ENCODE peak calls at places on chromosomes 1 and 21, in five cellular contexts. One of them, this sample, is unnamed.

GRCh38 chr1:63698001-63698838 is 75.6 kb upstream of the ROR1 start:
- DNase-seq in endodermal cell: no peak
- DNase-seq in GM23248: peak; percentile 64
- DNase-seq in tibial artery: peak; percentile 64
- DNase-seq in BJ: no peak
- DNase-seq in this sample: no peak

GRCh38 chr1:225652726-225653462 is at the start of gene ENAH:
- DNase-seq in GM23248: peak; percentile 93
- DNase-seq in tibial artery: peak; percentile 75
- DNase-seq in BJ: no peak
- DNase-seq in endodermal cell: peak; percentile 91
- DNase-seq in this sample: peak; percentile 79

GRCh38 chr1:179129702-179130473 is 48.0 kb downstream of the TOR3A start:
- DNase-seq in tibial artery: no peak
- DNase-seq in BJ: no peak
- DNase-seq in endodermal cell: no peak
- DNase-seq in GM23248: peak; percentile 66
- DNase-seq in this sample: no peak

GRCh38 chr21:34813266-34813886 is 144.6 kb downstream of the CLIC6 start:
- DNase-seq in BJ: no peak
- DNase-seq in GM23248: peak; percentile 78
- DNase-seq in tibial artery: no peak
- DNase-seq in endodermal cell: no peak
- DNase-seq in this sample: no peak

GRCh38 chr1:17347769-17348592 is 24.0 kb upstream of the PADI6 start:
- DNase-seq in endodermal cell: no peak
- DNase-seq in GM23248: peak; percentile 65
- DNase-seq in BJ: no peak
- DNase-seq in tibial artery: no peak
- DNase-seq in this sample: no peak

GRCh38 chr1:82464362-82464931 is 663.7 kb downstream of the ADGRL2 start:
- DNase-seq in tibial artery: no peak
- DNase-seq in GM23248: no peak
- DNase-seq in endodermal cell: no peak
- DNase-seq in BJ: no peak
- DNase-seq in this sample: peak; percentile 97

GRCh38 chr1:205505076-205505729 is 734 bp downstream of the CDK18 start:
- DNase-seq in endodermal cell: peak; percentile 82
- DNase-seq in BJ: no peak
- DNase-seq in GM23248: no peak
- DNase-seq in tibial artery: no peak
- DNase-seq in this sample: peak; percentile 38

GRCh38 chr1:228150021-228150457 is 309 bp downstream of the GJC2 start:
- DNase-seq in endodermal cell: no peak
- DNase-seq in tibial artery: no peak
- DNase-seq in BJ: no peak
- DNase-seq in GM23248: no peak
- DNase-seq in this sample: no peak

GRCh38 chr1:73789965-73790364 is 408.0 kb downstream of the LRRIQ3 start:
- DNase-seq in GM23248: no peak
- DNase-seq in tibial artery: no peak
- DNase-seq in endodermal cell: no peak
- DNase-seq in BJ: no peak
- DNase-seq in this sample: no peak

GRCh38 chr1:27994060-27994459 is 34.3 kb downstream of the XKR8 start:
- DNase-seq in endodermal cell: no peak
- DNase-seq in BJ: no peak
- DNase-seq in tibial artery: no peak
- DNase-seq in GM23248: no peak
- DNase-seq in this sample: no peak

GRCh38 chr1:86352096-86352495 is 44.0 kb downstream of the ODF2L start:
- DNase-seq in tibial artery: no peak
- DNase-seq in GM23248: peak; percentile 58
- DNase-seq in endodermal cell: no peak
- DNase-seq in BJ: no peak
- DNase-seq in this sample: no peak

GRCh38 chr1:202046748-202047708 is 36.6 kb downstream of the ELF3 start:
- DNase-seq in GM23248: peak; percentile 54
- DNase-seq in endodermal cell: no peak
- DNase-seq in BJ: no peak
- DNase-seq in tibial artery: no peak
- DNase-seq in this sample: no peak

GRCh38 chr21:29206445-29206844 is 76.0 kb downstream of the MAP3K7CL start:
- DNase-seq in BJ: no peak
- DNase-seq in tibial artery: no peak
- DNase-seq in GM23248: no peak
- DNase-seq in endodermal cell: no peak
- DNase-seq in this sample: no peak

GRCh38 chr21:29208666-29209059 is 78.2 kb downstream of the MAP3K7CL start:
- DNase-seq in tibial artery: no peak
- DNase-seq in endodermal cell: no peak
- DNase-seq in BJ: peak; percentile 89
- DNase-seq in GM23248: peak; percentile 91
- DNase-seq in this sample: no peak

GRCh38 chr21:29205988-29206387 is 75.5 kb downstream of the MAP3K7CL start:
- DNase-seq in endodermal cell: no peak
- DNase-seq in tibial artery: no peak
- DNase-seq in BJ: no peak
- DNase-seq in GM23248: no peak
- DNase-seq in this sample: no peak

GRCh38 chr21:29209696-29210095 is 79.3 kb downstream of the MAP3K7CL start:
- DNase-seq in GM23248: peak; percentile 66
- DNase-seq in endodermal cell: no peak
- DNase-seq in BJ: no peak
- DNase-seq in tibial artery: no peak
- DNase-seq in this sample: no peak

GRCh38 chr21:29208044-29208665 is 77.7 kb downstream of the MAP3K7CL start:
- DNase-seq in BJ: no peak
- DNase-seq in GM23248: no peak
- DNase-seq in endodermal cell: no peak
- DNase-seq in tibial artery: no peak
- DNase-seq in this sample: no peak
- H3K4me3 ChIP-seq in BJ: no peak overlapping the region
- H3K4me3 ChIP-seq in GM23248: peak overlapping the region; percentile 49
- H3K4me3 ChIP-seq in endodermal cell: no peak overlapping the region
- H3K4me3 ChIP-seq in tibial artery: no peak overlapping the region
- H3K4me3 ChIP-seq in this sample: no peak overlapping the region

DNA sequence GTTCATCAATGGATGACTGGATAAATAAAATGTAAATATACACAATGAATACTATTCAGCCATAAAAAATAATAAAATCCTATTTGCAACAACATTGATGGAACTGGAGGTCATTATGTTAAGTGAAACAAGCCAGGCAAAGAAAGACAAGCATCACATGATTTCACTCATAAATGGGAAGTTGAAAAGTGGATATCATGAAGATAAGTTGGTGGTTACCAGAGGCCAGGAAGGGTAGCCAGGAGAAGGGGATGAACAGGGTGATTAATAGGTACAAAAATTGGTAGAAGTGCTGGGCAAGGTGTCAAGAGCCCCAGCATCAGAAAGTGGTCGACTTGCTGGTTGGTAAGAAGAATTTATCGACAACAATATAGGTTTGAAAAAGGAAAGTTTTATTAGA is 1.3 kb upstream of the PARK7 start:
- DNase-seq in tibial artery: no peak
- DNase-seq in GM23248: no peak
- DNase-seq in endodermal cell: no peak
- DNase-seq in BJ: no peak
- DNase-seq in this sample: no peak
- H3K4me3 ChIP-seq in tibial artery: peak overlapping the region; percentile 78
- H3K4me3 ChIP-seq in GM23248: peak overlapping the region; percentile 97
- H3K4me3 ChIP-seq in endodermal cell: peak overlapping the region; percentile 100
- H3K4me3 ChIP-seq in BJ: no peak overlapping the region
- H3K4me3 ChIP-seq in this sample: no peak overlapping the region

DNA sequence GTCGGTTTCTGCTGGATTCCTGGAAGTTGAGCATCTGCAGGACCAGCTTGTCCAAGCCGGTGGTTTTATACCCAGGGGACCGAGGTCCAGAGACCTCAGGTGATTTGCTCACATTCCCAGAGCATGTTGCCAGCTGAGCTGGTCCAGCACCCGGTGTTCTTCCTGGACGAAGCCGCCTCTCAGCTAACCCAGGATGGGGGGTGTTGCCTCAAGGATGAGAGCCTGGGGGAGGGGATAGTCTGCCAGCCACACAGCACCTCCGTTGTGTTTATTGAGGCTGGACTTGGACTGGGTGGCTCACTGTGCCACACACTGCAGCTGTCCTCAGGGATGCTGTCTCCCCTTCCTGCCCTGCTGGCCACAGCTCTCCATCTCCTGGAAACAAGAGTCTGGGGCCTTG is 1.5 kb downstream of the TMEM201 start:
- DNase-seq in GM23248: no peak
- DNase-seq in tibial artery: no peak
- DNase-seq in endodermal cell: no peak
- DNase-seq in BJ: no peak
- DNase-seq in this sample: no peak
- H3K4me3 ChIP-seq in GM23248: peak overlapping the region; percentile 76
- H3K4me3 ChIP-seq in tibial artery: no peak overlapping the region
- H3K4me3 ChIP-seq in endodermal cell: peak overlapping the region; percentile 85
- H3K4me3 ChIP-seq in BJ: no peak overlapping the region
- H3K4me3 ChIP-seq in this sample: peak overlapping the region; percentile 65

GRCh38 chr1:170663441-170664282 is at the start of gene PRRX1:
- DNase-seq in tibial artery: no peak
- DNase-seq in GM23248: peak; percentile 72
- DNase-seq in endodermal cell: no peak
- DNase-seq in BJ: no peak
- DNase-seq in this sample: no peak
- H3K4me3 ChIP-seq in tibial artery: peak within 1 kb of the TSS; percentile 79
- H3K4me3 ChIP-seq in GM23248: peak within 1 kb of the TSS; percentile 96
- H3K4me3 ChIP-seq in endodermal cell: peak within 1 kb of the TSS; percentile 78
- H3K4me3 ChIP-seq in BJ: peak within 1 kb of the TSS; percentile 95
- H3K4me3 ChIP-seq in this sample: no peak within 1 kb of the TSS

DNA sequence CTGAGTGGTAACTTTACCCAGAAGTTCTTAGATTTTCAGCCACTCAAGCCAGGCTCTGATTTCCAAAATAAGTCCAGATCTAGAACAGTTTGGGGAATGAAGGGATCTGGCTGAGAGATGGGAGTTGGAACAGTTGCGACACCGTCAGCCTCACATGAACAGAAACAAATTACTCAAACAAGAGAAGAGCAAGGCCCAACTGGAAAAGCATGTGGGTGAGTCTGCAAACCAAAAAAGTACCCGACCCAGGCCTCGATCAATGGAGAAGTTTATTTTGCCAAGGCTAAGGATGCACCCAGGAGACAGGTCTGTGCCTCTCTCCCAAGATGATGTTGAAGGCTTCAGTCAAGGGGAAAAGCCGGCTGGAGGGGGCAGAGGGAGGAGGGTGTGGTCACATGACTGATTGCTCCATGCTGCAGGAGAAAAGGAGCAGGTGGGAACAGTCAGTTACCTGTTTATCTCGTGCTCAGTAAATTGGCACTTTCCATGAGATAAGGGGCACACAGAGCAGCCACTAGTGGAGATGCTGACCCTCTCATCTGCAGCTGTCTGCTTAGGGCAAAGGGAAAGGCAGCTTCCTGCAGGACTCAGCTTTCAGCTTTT is 42.3 kb downstream of the KRTAP10-1 start:
- DNase-seq in tibial artery: peak; percentile 61
- DNase-seq in endodermal cell: no peak
- DNase-seq in BJ: no peak
- DNase-seq in GM23248: peak; percentile 20
- DNase-seq in this sample: no peak
- H3K4me3 ChIP-seq in tibial artery: no peak overlapping the region
- H3K4me3 ChIP-seq in endodermal cell: no peak overlapping the region
- H3K4me3 ChIP-seq in BJ: no peak overlapping the region
- H3K4me3 ChIP-seq in GM23248: no peak overlapping the region
- H3K4me3 ChIP-seq in this sample: no peak overlapping the region

GRCh38 chr21:45407629-45408247 is 2.8 kb downstream of the COL18A1 start:
- DNase-seq in tibial artery: no peak
- DNase-seq in BJ: no peak
- DNase-seq in GM23248: no peak
- DNase-seq in endodermal cell: peak; percentile 73
- DNase-seq in this sample: no peak

GRCh38 chr21:45408811-45409261 is 3.9 kb downstream of the COL18A1 start:
- DNase-seq in BJ: no peak
- DNase-seq in tibial artery: no peak
- DNase-seq in GM23248: no peak
- DNase-seq in endodermal cell: peak; percentile 52
- DNase-seq in this sample: no peak

GRCh38 chr21:45406801-45407628 is 2.0 kb downstream of the COL18A1 start:
- DNase-seq in tibial artery: no peak
- DNase-seq in BJ: no peak
- DNase-seq in endodermal cell: peak; percentile 91
- DNase-seq in GM23248: peak; percentile 10
- DNase-seq in this sample: peak; percentile 12

GRCh38 chr21:45409466-45410150 is 4.6 kb downstream of the COL18A1 start:
- DNase-seq in GM23248: no peak
- DNase-seq in endodermal cell: peak; percentile 49
- DNase-seq in BJ: no peak
- DNase-seq in tibial artery: peak; percentile 68
- DNase-seq in this sample: no peak

GRCh38 chr21:45408271-45408791 is 3.4 kb downstream of the COL18A1 start:
- DNase-seq in tibial artery: no peak
- DNase-seq in endodermal cell: peak; percentile 71
- DNase-seq in BJ: no peak
- DNase-seq in GM23248: no peak
- DNase-seq in this sample: no peak
- H3K4me3 ChIP-seq in tibial artery: peak overlapping the region; percentile 79
- H3K4me3 ChIP-seq in endodermal cell: peak overlapping the region; percentile 95
- H3K4me3 ChIP-seq in BJ: no peak overlapping the region
- H3K4me3 ChIP-seq in GM23248: no peak overlapping the region
- H3K4me3 ChIP-seq in this sample: no peak overlapping the region

GRCh38 chr1:150567717-150568561 is 11.5 kb downstream of the MCL1 start:
- DNase-seq in GM23248: peak; percentile 97
- DNase-seq in endodermal cell: peak; percentile 96
- DNase-seq in BJ: peak; percentile 98
- DNase-seq in tibial artery: peak; percentile 95
- DNase-seq in this sample: peak; percentile 29

GRCh38 chr1:150566589-150567340 is 12.6 kb downstream of the MCL1 start:
- DNase-seq in GM23248: no peak
- DNase-seq in tibial artery: no peak
- DNase-seq in BJ: no peak
- DNase-seq in endodermal cell: no peak
- DNase-seq in this sample: no peak

GRCh38 chr1:150564051-150564991 is 15.1 kb downstream of the MCL1 start:
- DNase-seq in endodermal cell: peak; percentile 54
- DNase-seq in tibial artery: peak; percentile 51
- DNase-seq in BJ: no peak
- DNase-seq in GM23248: peak; percentile 83
- DNase-seq in this sample: no peak

GRCh38 chr1:150567341-150567716 is 12.1 kb downstream of the MCL1 start:
- DNase-seq in endodermal cell: peak; percentile 51
- DNase-seq in tibial artery: no peak
- DNase-seq in BJ: no peak
- DNase-seq in GM23248: peak; percentile 33
- DNase-seq in this sample: no peak

DNA sequence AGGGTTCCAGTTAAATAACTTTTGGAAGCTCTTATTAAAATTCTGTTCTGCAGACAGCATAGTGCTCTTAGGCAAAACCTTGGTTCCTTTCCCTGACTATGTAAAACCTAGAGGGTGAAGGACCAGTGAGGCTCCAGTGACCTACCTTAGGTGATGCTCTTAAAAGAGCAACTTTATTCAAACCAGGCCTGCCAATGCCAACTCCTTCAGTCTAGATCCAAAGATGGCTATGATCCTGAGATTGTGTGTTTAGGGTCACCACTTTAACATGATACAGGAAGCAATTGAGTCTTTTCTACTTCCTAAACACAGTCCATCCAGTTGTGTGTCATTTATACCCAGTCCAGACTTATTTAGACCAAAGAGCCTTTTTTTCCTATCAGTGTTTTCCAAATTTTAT is 10.8 kb downstream of the MCL1 start:
- DNase-seq in tibial artery: no peak
- DNase-seq in BJ: no peak
- DNase-seq in GM23248: no peak
- DNase-seq in endodermal cell: no peak
- DNase-seq in this sample: no peak
- H3K4me3 ChIP-seq in tibial artery: peak overlapping the region; percentile 44
- H3K4me3 ChIP-seq in BJ: no peak overlapping the region
- H3K4me3 ChIP-seq in GM23248: peak overlapping the region; percentile 20
- H3K4me3 ChIP-seq in endodermal cell: peak overlapping the region; percentile 64
- H3K4me3 ChIP-seq in this sample: no peak overlapping the region

This sample was measured in HAP-1.